ENCODE peak calls at places on chromosomes 1 and 21, in seven cellular contexts. J is right cardiac atrium, N is OCI-LY7, M is fibroblast of pulmonary artery, G is adrenal gland, T is heart right ventricle, U is neural progenitor cell. B is an unnamed sample.

GRCh38 chr1:54812801-54813478 is 11.8 kb upstream of the TTC22 start:
- DNase-seq in J (no peak), N (no peak), M (no peak), G (no peak), T (no peak), U (no peak), B (peak)

GRCh38 chr1:107135466-107135865 is 5.4 kb upstream of the NTNG1 start:
- DNase-seq in J (no peak), N (peak), M (peak), G (no peak), T (no peak), U (peak), B (peak)

GRCh38 chr1:36520771-36521420 is 38.2 kb upstream of the CSF3R start:
- DNase-seq in J (no peak), N (no peak), M (no peak), G (no peak), T (no peak), U (no peak), B (no peak)

GRCh38 chr1:226443439-226443838 is 35.5 kb upstream of the PARP1 start:
- DNase-seq in J (no peak), N (no peak), M (peak), G (peak), T (no peak), U (no peak), B (no peak)

GRCh38 chr1:110185181-110185580 is 24.9 kb upstream of the KCNC4 start:
- DNase-seq in J (no peak), N (no peak), M (no peak), G (no peak), T (peak), U (no peak), B (no peak)

GRCh38 chr1:215444715-215445414 is 122.2 kb upstream of the KCTD3 start:
- DNase-seq in J (no peak), N (no peak), M (no peak), G (no peak), T (no peak), U (no peak), B (no peak)

GRCh38 chr1:236168716-236169429 is 26.5 kb downstream of the GPR137B start:
- DNase-seq in J (peak), N (peak), M (peak), G (peak), T (peak), U (no peak), B (no peak)

GRCh38 chr21:44752701-44753235 is 41.4 kb upstream of the TSPEAR start:
- DNase-seq in J (no peak), N (no peak), M (peak), G (no peak), T (no peak), U (no peak), B (no peak)

GRCh38 chr1:56934400-56935080 is 31.3 kb downstream of the C8B start:
- DNase-seq in J (no peak), N (no peak), M (peak), G (no peak), T (no peak), U (no peak), B (no peak)

GRCh38 chr1:101236546-101237228 is at the start of gene S1PR1:
- DNase-seq in J (peak), N (no peak), M (peak), G (peak), T (peak), U (peak), B (no peak)

GRCh38 chr1:913491-914252 is 10.1 kb upstream of the SAMD11 start:
- DNase-seq in J (peak), N (no peak), M (no peak), G (peak), T (no peak), U (no peak), B (no peak)

GRCh38 chr1:221766210-221766609 is 24.3 kb upstream of the DUSP10 start:
- DNase-seq in J (no peak), N (no peak), M (peak), G (no peak), T (no peak), U (no peak), B (no peak)

GRCh38 chr1:201217851-201218250 is 27.2 kb downstream of the IGFN1 start:
- DNase-seq in J (no peak), N (no peak), M (no peak), G (no peak), T (no peak), U (no peak), B (no peak)

GRCh38 chr1:119674835-119675289 is 26.8 kb upstream of the ZNF697 start:
- DNase-seq in J (no peak), N (no peak), M (peak), G (no peak), T (peak), U (no peak), B (peak)

GRCh38 chr1:210364479-210364878 is 35.8 kb downstream of the HHAT start:
- DNase-seq in J (peak), N (no peak), M (no peak), G (no peak), T (no peak), U (no peak), B (no peak)

GRCh38 chr1:167548059-167548932 is 5.3 kb downstream of the CREG1 start:
- DNase-seq in J (no peak), N (no peak), M (peak), G (no peak), T (no peak), U (no peak), B (no peak)

GRCh38 chr1:217029311-217030157 is 306.3 kb upstream of the ESRRG start:
- DNase-seq in J (no peak), N (no peak), M (peak), G (peak), T (no peak), U (no peak), B (no peak)
- H3K4me3 ChIP-seq in J (no peak), N (no peak), M (no peak), G (no peak), T (no peak), U (no peak), B (no peak)

GRCh38 chr1:50665413-50665812 is 242.2 kb upstream of the DMRTA2 start:
- DNase-seq in J (no peak), N (no peak), M (no peak), G (no peak), T (no peak), U (no peak), B (no peak)
- H3K4me3 ChIP-seq in J (no peak), N (no peak), M (no peak), G (no peak), T (no peak), U (no peak), B (no peak)

DNA sequence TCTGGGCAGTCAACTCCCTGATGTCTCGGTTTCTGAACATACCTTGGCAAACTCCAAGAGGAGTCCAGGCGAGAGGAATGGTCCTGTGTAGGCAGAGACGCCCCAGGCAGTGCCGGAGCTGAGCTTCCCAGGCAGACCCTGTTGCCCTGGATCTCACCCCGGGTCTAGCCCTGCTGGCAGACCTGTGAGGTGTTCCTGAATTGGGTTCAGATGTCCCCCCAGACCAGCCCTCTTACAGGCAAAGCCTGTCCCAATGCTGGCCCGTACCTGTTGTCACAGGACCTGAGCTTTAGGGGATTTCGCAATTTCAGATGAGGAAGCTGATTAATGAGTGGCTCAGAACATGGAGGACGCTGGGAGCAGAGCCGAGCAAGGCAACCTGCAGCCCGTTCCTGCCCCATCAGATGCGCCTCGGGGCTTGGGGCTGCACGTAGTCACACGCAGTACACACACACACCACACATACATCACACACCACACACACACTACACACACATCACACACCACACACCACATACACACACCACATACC is 38.5 kb upstream of the PDE9A start:
- DNase-seq in J (no peak), N (peak), M (no peak), G (no peak), T (no peak), U (peak), B (peak)
- H3K4me3 ChIP-seq in J (no peak), N (no peak), M (no peak), G (no peak), T (no peak), U (no peak), B (peak)

GRCh38 chr1:39573736-39574624 is 2.6 kb downstream of the PABPC4 start:
- DNase-seq in J (no peak), N (peak), M (peak), G (peak), T (no peak), U (no peak), B (no peak)

GRCh38 chr1:39573097-39573465 is 3.5 kb downstream of the PABPC4 start:
- DNase-seq in J (no peak), N (no peak), M (no peak), G (no peak), T (no peak), U (no peak), B (no peak)

GRCh38 chr1:39571178-39571483 is 5.5 kb downstream of the PABPC4 start:
- DNase-seq in J (no peak), N (no peak), M (no peak), G (no peak), T (no peak), U (no peak), B (no peak)

GRCh38 chr1:39570477-39571177 is 6.0 kb downstream of the PABPC4 start:
- DNase-seq in J (no peak), N (no peak), M (no peak), G (peak), T (no peak), U (no peak), B (peak)

GRCh38 chr1:39572379-39573096 is 4.1 kb downstream of the PABPC4 start:
- DNase-seq in J (no peak), N (no peak), M (no peak), G (no peak), T (no peak), U (no peak), B (no peak)
- H3K4me3 ChIP-seq in J (peak), N (peak), M (no peak), G (no peak), T (no peak), U (no peak), B (no peak)

DNA sequence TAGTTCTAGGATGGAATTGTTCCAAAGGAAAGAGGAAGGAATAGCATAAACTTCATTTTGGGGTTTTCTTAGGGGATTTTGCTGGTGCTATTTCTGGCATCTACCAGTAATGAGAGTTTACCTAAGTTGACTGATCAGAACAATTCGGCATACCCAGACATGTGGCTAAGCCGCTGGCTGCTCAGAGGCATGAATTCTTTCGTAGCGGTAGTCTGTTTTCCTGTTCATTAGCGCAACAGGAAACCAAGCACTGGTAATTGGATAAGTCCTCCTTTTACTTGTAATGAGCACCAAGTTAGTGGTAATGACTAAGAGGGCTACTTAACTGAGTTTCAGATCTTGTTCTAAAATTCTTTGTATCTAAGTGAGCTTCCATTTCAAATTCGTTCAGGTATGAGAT is 38.6 kb downstream of the C21orf91 start:
- DNase-seq in J (no peak), N (peak), M (no peak), G (no peak), T (no peak), U (peak), B (peak)
- H3K4me3 ChIP-seq in J (no peak), N (no peak), M (no peak), G (no peak), T (no peak), U (no peak), B (no peak)